ENCODE peak calls at places on chromosomes 13 and 19, in ten cellular contexts. G, H, Z, B, O, V, P, J, U and I are unnamed samples.
A peak's percentile ranks its signal among the peaks of the same experiment; 100 is the strongest.

GRCh38 chr19:17965370-17966114 is 1.4 kb upstream of the KCNN1 start:
- DNase-seq in O (no peak), Z (no peak), U (no peak), G (peak; percentile 20), B (no peak), P (no peak), J (no peak), V (no peak), H (no peak), I (no peak)

GRCh38 chr19:44943801-44944249 is 1.8 kb downstream of the APOC4 start:
- DNase-seq in V (peak; percentile 75), G (no peak), J (no peak), Z (peak; percentile 64), B (peak; percentile 54), H (peak; percentile 59), O (no peak), P (no peak), U (no peak), I (no peak)

GRCh38 chr13:97627566-97627965 is 193.6 kb downstream of the RAP2A start:
- DNase-seq in V (no peak), G (peak; percentile 4), P (peak; percentile 95), U (peak; percentile 15), B (peak; percentile 38), H (no peak), Z (peak; percentile 58), O (peak; percentile 98), J (no peak), I (peak; percentile 67)

GRCh38 chr13:92842145-92842544 is 384.5 kb upstream of the GPC6 start:
- DNase-seq in J (no peak), O (peak; percentile 92), V (no peak), G (no peak), H (no peak), Z (no peak), P (peak; percentile 88), U (no peak), B (no peak), I (peak; percentile 35)

GRCh38 chr13:79402074-79402635 is 3.9 kb downstream of the RBM26 start:
- DNase-seq in B (no peak), H (no peak), O (peak; percentile 6), J (no peak), U (no peak), G (no peak), Z (no peak), P (no peak), V (no peak), I (no peak)

GRCh38 chr19:14516746-14517438 is 1.3 kb downstream of the DNAJB1 start:
- DNase-seq in B (no peak), J (no peak), U (no peak), Z (no peak), H (no peak), P (no peak), O (no peak), G (no peak), V (peak; percentile 26), I (no peak)

GRCh38 chr19:16327501-16327900 is 2.9 kb downstream of the KLF2 start:
- DNase-seq in Z (no peak), B (no peak), G (no peak), H (no peak), V (peak; percentile 73), U (no peak), O (no peak), J (no peak), P (no peak), I (no peak)

GRCh38 chr13:111577429-111577828 is 257.0 kb downstream of the TEX29 start:
- DNase-seq in O (no peak), J (no peak), B (no peak), H (no peak), Z (no peak), U (no peak), G (no peak), P (no peak), V (no peak), I (no peak)

GRCh38 chr19:54937926-54938325 is 9.4 kb downstream of the NLRP7 start:
- DNase-seq in O (no peak), V (peak; percentile 84), G (no peak), J (no peak), H (peak; percentile 68), U (no peak), Z (no peak), B (no peak), P (no peak), I (no peak)

GRCh38 chr19:13576726-13577125 is 70.4 kb upstream of the CACNA1A start:
- DNase-seq in O (no peak), J (no peak), G (no peak), B (no peak), P (no peak), V (no peak), Z (no peak), U (no peak), H (no peak), I (no peak)

GRCh38 chr13:43730642-43731041 is 56.1 kb downstream of the ENOX1 start:
- DNase-seq in P (peak; percentile 80), G (no peak), O (peak; percentile 36), H (no peak), B (peak; percentile 44), Z (peak; percentile 15), U (no peak), V (no peak), J (no peak), I (no peak)

GRCh38 chr19:41161903-41162302 is 31.1 kb upstream of the CYP2S1 start:
- DNase-seq in J (no peak), G (no peak), U (no peak), Z (no peak), H (no peak), P (no peak), V (no peak), O (no peak), B (no peak), I (no peak)
- TF ChIP-seq CTCF in J (no peak), G (no peak), U (no peak), Z (no peak), H (peak; percentile 24), P (no peak), V (peak; percentile 58), O (no peak), B (no peak), I (no peak)

GRCh38 chr13:51819544-51819943 is 15.6 kb upstream of the DHRS12 start:
- DNase-seq in G (no peak), Z (no peak), H (no peak), P (no peak), V (no peak), J (no peak), O (no peak), B (no peak), U (no peak), I (no peak)

GRCh38 chr13:51818771-51819511 is 15.0 kb upstream of the DHRS12 start:
- DNase-seq in G (no peak), P (peak; percentile 53), V (no peak), U (no peak), Z (no peak), J (no peak), O (peak; percentile 49), H (peak; percentile 30), B (no peak), I (no peak)

GRCh38 chr13:51816604-51817254 is 12.8 kb upstream of the DHRS12 start:
- DNase-seq in O (no peak), U (no peak), H (no peak), J (no peak), B (no peak), V (no peak), P (no peak), G (no peak), Z (no peak), I (no peak)

GRCh38 chr13:51817717-51818116 is 13.8 kb upstream of the DHRS12 start:
- DNase-seq in P (no peak), B (no peak), H (no peak), Z (no peak), U (no peak), G (no peak), J (no peak), O (no peak), V (no peak), I (no peak)

DNA sequence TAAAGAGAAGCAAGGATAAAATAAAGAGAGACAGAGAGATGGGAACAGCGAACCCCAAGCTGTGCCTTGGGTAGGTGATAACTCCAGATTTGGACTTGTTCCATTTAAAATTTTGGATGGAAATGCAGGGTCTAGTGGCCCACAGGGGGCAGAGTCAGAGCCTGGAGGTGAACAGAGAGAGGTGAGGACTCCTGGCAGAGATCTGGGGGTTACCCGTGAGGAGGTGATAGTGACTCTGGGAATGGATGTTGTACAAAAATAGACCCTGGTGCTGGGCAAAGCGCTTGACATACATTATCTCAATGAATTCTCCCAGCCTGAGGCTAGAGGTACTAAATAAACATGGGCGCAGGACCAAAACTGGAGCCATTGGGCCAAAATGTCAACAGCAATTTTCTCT is 14.3 kb upstream of the DHRS12 start:
- DNase-seq in J (no peak), V (no peak), O (no peak), U (no peak), P (no peak), G (no peak), Z (no peak), B (peak; percentile 58), H (no peak), I (no peak)
- TF ChIP-seq CTCF in J (no peak), V (peak; percentile 36), O (no peak), U (no peak), P (no peak), G (no peak), Z (no peak), B (peak; percentile 28), H (no peak), I (no peak)

DNA sequence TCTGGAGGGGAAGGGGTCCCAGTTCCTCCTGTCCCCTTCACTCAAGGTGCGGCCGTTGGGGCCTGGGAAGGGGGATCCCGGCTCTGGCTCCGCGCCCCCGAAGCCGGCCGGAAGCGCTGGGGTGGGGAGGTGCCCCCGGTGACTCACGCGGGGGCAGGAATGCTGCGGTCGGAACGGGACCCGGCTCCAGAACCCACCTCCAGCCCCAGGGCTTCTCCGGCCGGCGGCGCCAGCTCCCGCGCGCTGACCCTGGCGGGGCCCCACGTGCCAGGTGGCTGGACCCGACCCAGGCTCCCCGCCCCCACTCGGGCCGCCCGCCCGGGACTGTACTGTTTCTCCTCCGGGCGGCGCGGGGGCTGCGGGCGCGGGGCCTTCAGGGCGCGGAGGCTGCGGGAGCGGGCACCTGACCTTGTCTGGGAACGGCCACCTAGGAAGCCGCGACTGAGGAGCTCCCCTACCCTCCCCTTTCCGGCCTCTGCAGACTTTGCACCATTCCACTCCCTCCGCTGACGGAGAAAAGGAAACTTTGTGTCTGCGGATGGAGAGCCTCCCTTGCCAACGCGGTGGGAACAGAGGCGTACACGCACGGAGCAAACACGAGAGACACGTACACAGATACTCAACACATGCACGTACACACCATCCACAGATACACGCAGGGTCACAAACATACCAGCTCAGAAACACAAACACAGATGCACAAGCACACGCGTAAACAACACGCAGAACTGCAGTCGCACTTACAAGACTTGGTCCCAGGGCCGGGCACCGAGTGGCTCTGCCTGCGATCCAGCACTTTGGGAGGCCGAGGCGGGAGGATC is 7.2 kb downstream of the AXL start:
- DNase-seq in J (peak; percentile 78), B (peak; percentile 78), H (no peak), O (peak; percentile 82), G (peak; percentile 95), Z (peak; percentile 16), U (peak; percentile 58), P (peak; percentile 82), V (no peak), I (peak; percentile 86)
- TF ChIP-seq CTCF in J (no peak), B (no peak), H (no peak), O (no peak), G (no peak), Z (no peak), U (no peak), P (no peak), V (no peak), I (no peak)

DNA sequence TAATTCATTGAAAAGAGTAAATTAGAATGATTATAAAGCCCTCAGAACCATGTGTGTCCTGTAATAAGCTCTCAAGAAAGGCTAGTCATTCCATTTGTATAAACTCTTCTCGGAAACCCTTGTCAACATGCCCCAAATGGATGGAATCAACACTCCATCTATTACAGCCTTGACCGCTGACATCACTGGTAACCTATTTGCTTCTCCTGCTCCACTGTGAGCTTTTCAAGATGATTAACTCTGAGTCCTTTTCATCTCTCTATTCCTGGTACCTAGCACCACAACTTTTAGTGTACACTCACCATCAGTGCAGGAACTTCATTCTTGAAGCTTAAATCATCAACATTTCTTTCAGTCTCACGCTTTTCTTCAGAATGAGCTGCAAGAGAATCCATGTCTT is 612.0 kb downstream of the DCT start:
- DNase-seq in J (no peak), V (no peak), H (no peak), Z (no peak), U (no peak), G (no peak), P (peak; percentile 95), O (peak; percentile 76), B (no peak), I (no peak)
- TF ChIP-seq CTCF in J (no peak), V (no peak), H (no peak), Z (no peak), U (no peak), G (no peak), P (no peak), O (no peak), B (no peak), I (no peak)